ENCODE peak calls at places on chromosomes 5 and 9, in five cellular contexts. D is NCI-H1048, O is GM18507, B is EH, A is amniotic stem cell. H is an unnamed sample.

GRCh38 chr5:71882826-71883744 is 164.0 kb downstream of the CARTPT start:
- DNase-seq in B (peak; percentile 92), A (no peak), O (no peak), D (no peak), H (peak; percentile 34)

GRCh38 chr9:8208465-8208864 is 408.9 kb upstream of the DMAC1 start:
- DNase-seq in A (no peak), O (no peak), D (no peak), B (no peak), H (peak; percentile 2)

GRCh38 chr5:31469886-31470285 is 62.0 kb downstream of the DROSHA start:
- DNase-seq in B (peak; percentile 65), O (no peak), A (no peak), D (no peak), H (no peak)

GRCh38 chr5:170332058-170332457 is 34.5 kb upstream of the LCP2 start:
- DNase-seq in O (no peak), D (no peak), A (no peak), B (no peak), H (no peak)

GRCh38 chr9:4678679-4679267 is 596 bp upstream of the CDC37L1 start:
- DNase-seq in B (peak; percentile 45), O (no peak), A (no peak), D (no peak), H (peak; percentile 54)

GRCh38 chr5:156879665-156880285 is 29.7 kb downstream of the PPP1R2B start:
- DNase-seq in B (no peak), A (no peak), O (peak; percentile 44), D (no peak), H (no peak)

GRCh38 chr9:70042461-70043215 is 1.0 kb upstream of the MAMDC2 start:
- DNase-seq in A (no peak), O (no peak), D (no peak), B (no peak), H (no peak)

GRCh38 chr9:88777498-88778312 is 213.6 kb upstream of the S1PR3 start:
- DNase-seq in D (no peak), O (no peak), A (no peak), B (peak; percentile 70), H (peak; percentile 71)

GRCh38 chr5:135034186-135034962 is at the start of gene PITX1:
- DNase-seq in D (peak; percentile 28), A (peak; percentile 79), O (no peak), B (peak; percentile 59), H (peak; percentile 68)

GRCh38 chr9:134408939-134409737 is 82.9 kb downstream of the RXRA start:
- DNase-seq in B (no peak), O (no peak), A (no peak), D (no peak), H (no peak)

GRCh38 chr9:33329117-33329563 is 38.8 kb downstream of the NFX1 start:
- DNase-seq in O (no peak), B (peak; percentile 94), D (no peak), A (peak; percentile 75), H (peak; percentile 51)

GRCh38 chr5:146051678-146052077 is 53.7 kb downstream of the PLAC8L1 start:
- DNase-seq in O (no peak), A (no peak), B (peak; percentile 76), D (no peak), H (peak; percentile 53)

GRCh38 chr5:172407241-172407691 is 47.1 kb downstream of the SH3PXD2B start:
- DNase-seq in B (peak; percentile 56), O (no peak), A (no peak), D (no peak), H (no peak)

GRCh38 chr9:4689013-4689412 is 9.6 kb downstream of the CDC37L1 start:
- DNase-seq in A (no peak), O (no peak), B (no peak), D (no peak), H (no peak)

GRCh38 chr5:76475936-76476335 is 72.9 kb downstream of the IQGAP2 start:
- DNase-seq in B (no peak), O (no peak), D (no peak), A (no peak), H (no peak)

GRCh38 chr5:40587284-40587882 is 92.3 kb upstream of the PTGER4 start:
- DNase-seq in D (no peak), B (peak; percentile 52), O (no peak), A (no peak), H (no peak)

GRCh38 chr9:87601595-87601994 is 103.9 kb downstream of the DAPK1 start:
- DNase-seq in D (no peak), O (no peak), A (no peak), B (no peak), H (no peak)

GRCh38 chr5:6475626-6476312 is 27.1 kb downstream of the UBE2QL1 start:
- DNase-seq in D (no peak), B (no peak), A (no peak), O (no peak), H (no peak)

GRCh38 chr5:136749016-136749415 is 383.7 kb upstream of the TRPC7 start:
- DNase-seq in O (no peak), B (peak; percentile 56), A (no peak), D (no peak), H (peak; percentile 15)

GRCh38 chr9:131402073-131402472 is 8.2 kb downstream of the PRRC2B start:
- DNase-seq in A (no peak), O (no peak), D (no peak), B (peak; percentile 67), H (peak; percentile 60)

GRCh38 chr5:10645671-10646070 is 81.8 kb downstream of the ANKRD33B start:
- DNase-seq in B (no peak), D (no peak), O (no peak), A (no peak), H (no peak)

GRCh38 chr5:22471154-22471553 is 382.0 kb downstream of the CDH12 start:
- DNase-seq in O (no peak), A (no peak), D (no peak), B (no peak), H (no peak)

GRCh38 chr5:42216904-42217303 is 206.3 kb upstream of the GHR start:
- DNase-seq in D (no peak), O (no peak), A (no peak), B (no peak), H (no peak)

GRCh38 chr5:66595877-66596790 is at the start of gene MAST4:
- DNase-seq in O (peak; percentile 71), D (peak; percentile 75), A (peak; percentile 18), B (peak; percentile 74), H (peak; percentile 84)

GRCh38 chr9:127796899-127797370 is 5.7 kb upstream of the FPGS start:
- DNase-seq in O (no peak), B (peak; percentile 54), D (no peak), A (no peak), H (peak; percentile 68)